ENCODE peak calls at places on chromosomes 13 and 19, in four cellular contexts. Q is HCT116, J is H1, G is K562. U is an unnamed sample.
A peak's percentile ranks its signal among the peaks of the same experiment; 100 is the strongest.

GRCh38 chr19:17873661-17874422 is 2.1 kb downstream of the SLC5A5 start:
- DNase-seq in Q (peak; percentile 48), J (peak; percentile 91), G (peak; percentile 98), U (no peak)

GRCh38 chr13:103255587-103256301 is 189.5 kb upstream of the SLC10A2 start:
- DNase-seq in Q (no peak), J (no peak), G (no peak), U (no peak)

GRCh38 chr13:102799544-102800144 is 725 bp downstream of the BIVM start:
- DNase-seq in Q (no peak), J (no peak), G (peak; percentile 37), U (no peak)

GRCh38 chr19:14395710-14396338 is 14.6 kb downstream of the ADGRE5 start:
- DNase-seq in Q (no peak), J (no peak), G (no peak), U (no peak)

GRCh38 chr13:51801631-51802099 is 2.3 kb downstream of the DHRS12 start:
- DNase-seq in Q (no peak), J (no peak), G (no peak), U (no peak)

GRCh38 chr13:80334582-80335260 is 6.2 kb downstream of the SPRY2 start:
- DNase-seq in Q (no peak), J (no peak), G (no peak), U (no peak)

GRCh38 chr13:51453308-51453958 is 597 bp upstream of the INTS6 start:
- DNase-seq in Q (no peak), J (no peak), G (peak; percentile 68), U (peak; percentile 90)

GRCh38 chr13:59658736-59659330 is 504.9 kb downstream of the DIAPH3 start:
- DNase-seq in Q (no peak), J (no peak), G (no peak), U (no peak)

GRCh38 chr19:55365922-55366321 is 2.9 kb upstream of the GARIN5B start:
- DNase-seq in Q (no peak), J (no peak), G (no peak), U (no peak)

GRCh38 chr19:6587093-6587820 is 3.7 kb downstream of the CD70 start:
- DNase-seq in Q (no peak), J (peak; percentile 56), G (no peak), U (no peak)

GRCh38 chr19:44093931-44094765 is at the start of gene ZNF224:
- DNase-seq in Q (peak; percentile 82), J (peak; percentile 81), G (peak; percentile 88), U (peak; percentile 88)

GRCh38 chr13:75621147-75621546 is 15.0 kb upstream of the LMO7 start:
- DNase-seq in Q (no peak), J (no peak), G (no peak), U (no peak)

GRCh38 chr19:489418-490196 is 6.7 kb upstream of the MADCAM1 start:
- DNase-seq in Q (no peak), J (peak; percentile 73), G (no peak), U (peak; percentile 45)

GRCh38 chr13:42333613-42334328 is 61.8 kb downstream of the AKAP11 start:
- DNase-seq in Q (no peak), J (peak; percentile 59), G (no peak), U (peak; percentile 16)

DNA sequence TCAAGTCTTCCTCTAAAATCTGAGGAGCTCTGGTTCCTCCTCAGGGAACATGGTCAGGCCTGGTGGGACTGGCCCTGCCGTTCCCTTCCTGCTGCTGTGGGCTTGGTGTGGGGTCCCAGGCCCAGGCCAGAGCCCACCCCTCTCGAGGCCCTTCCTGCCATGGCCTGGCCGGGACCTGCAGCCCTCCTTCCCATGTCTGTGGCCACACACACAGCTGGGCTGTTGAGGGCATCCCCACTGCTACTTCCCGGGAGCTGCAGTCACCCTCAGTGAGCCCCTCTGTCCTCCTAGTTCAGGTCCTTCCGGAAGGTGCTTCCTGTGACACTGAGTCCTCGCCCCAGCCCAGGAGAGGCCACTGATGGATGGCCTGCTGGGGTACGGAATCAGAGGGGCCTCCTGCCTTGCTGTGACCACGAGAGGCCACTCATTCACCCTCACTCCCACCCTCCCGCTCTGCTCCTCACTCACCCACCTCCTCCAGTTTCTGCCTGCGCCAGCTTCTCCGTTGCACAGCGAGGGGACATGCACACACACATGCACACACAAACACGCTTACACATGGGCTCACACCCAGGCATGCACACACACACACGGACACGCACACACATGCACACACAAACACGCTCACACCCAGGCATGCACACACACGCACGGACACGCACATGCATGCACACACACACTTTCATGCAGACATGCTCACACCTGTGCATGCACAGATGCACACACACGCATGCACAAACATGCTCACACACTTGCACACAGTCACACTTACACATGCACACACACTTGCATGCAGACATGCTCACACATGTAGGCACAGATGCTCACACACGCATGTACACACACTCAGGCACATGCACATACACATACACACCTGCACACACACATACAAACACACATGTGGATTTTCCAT is 7.3 kb upstream of the MCF2L start:
- DNase-seq in Q (no peak), J (no peak), G (no peak), U (no peak)
- TF ChIP-seq FOSL1 in Q (no peak), J (no peak), G (no peak), U (no peak)

GRCh38 chr13:67554296-67554695 is 324.2 kb upstream of the PCDH9 start:
- DNase-seq in Q (no peak), J (no peak), G (no peak), U (no peak)

GRCh38 chr13:67557118-67557517 is 327.0 kb upstream of the PCDH9 start:
- DNase-seq in Q (no peak), J (no peak), G (no peak), U (no peak)

GRCh38 chr13:67554746-67555452 is 324.8 kb upstream of the PCDH9 start:
- DNase-seq in Q (no peak), J (no peak), G (no peak), U (no peak)

GRCh38 chr13:67557642-67558241 is 327.6 kb upstream of the PCDH9 start:
- DNase-seq in Q (no peak), J (no peak), G (no peak), U (no peak)
- TF ChIP-seq FOSL1 in Q (no peak), J (no peak), G (no peak), U (no peak)

GRCh38 chr13:48990900-48991299 is 15.2 kb downstream of the FNDC3A start:
- DNase-seq in Q (no peak), J (no peak), G (no peak), U (no peak)

GRCh38 chr13:49000247-49000646 is 24.5 kb downstream of the FNDC3A start:
- DNase-seq in Q (no peak), J (no peak), G (no peak), U (no peak)

GRCh38 chr13:48998893-48999292 is 23.2 kb downstream of the FNDC3A start:
- DNase-seq in Q (no peak), J (no peak), G (no peak), U (no peak)

GRCh38 chr13:48993150-48993549 is 17.4 kb downstream of the FNDC3A start:
- DNase-seq in Q (no peak), J (no peak), G (no peak), U (no peak)

GRCh38 chr13:48994731-48995130 is 19.0 kb downstream of the FNDC3A start:
- DNase-seq in Q (no peak), J (no peak), G (no peak), U (peak; percentile 4)
- TF ChIP-seq FOSL1 in Q (no peak), J (no peak), G (no peak), U (no peak)

DNA sequence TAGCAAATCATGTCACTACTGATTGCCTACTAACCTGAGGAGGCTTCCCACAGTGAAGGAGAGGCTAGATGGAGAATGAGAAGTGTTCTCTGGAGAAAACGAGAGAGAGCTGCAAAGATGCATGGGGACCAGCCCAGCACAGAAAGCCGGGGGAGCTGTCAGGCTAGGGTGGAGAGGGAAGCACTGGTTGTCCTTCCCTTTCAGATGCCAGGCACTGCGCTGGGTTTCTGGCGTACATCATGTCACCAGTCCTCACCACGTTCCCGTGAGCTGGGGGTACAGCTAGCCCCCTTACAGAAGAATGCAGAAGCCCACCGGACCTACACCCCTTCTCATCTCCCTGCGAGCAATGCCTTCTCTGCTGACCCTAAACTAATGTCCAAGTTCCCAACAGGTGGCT is 86.0 kb downstream of the STK24 start:
- DNase-seq in Q (no peak), J (no peak), G (no peak), U (no peak)
- TF ChIP-seq FOSL1 in Q (no peak), J (no peak), G (no peak), U (no peak)

GRCh38 chr13:44757671-44758070 is 181.5 kb upstream of the TSC22D1 start:
- DNase-seq in Q (no peak), J (no peak), G (no peak), U (no peak)

GRCh38 chr13:44759222-44759721 is 183.1 kb upstream of the TSC22D1 start:
- DNase-seq in Q (no peak), J (no peak), G (no peak), U (no peak)

GRCh38 chr13:44759723-44760360 is 183.7 kb upstream of the TSC22D1 start:
- DNase-seq in Q (no peak), J (no peak), G (no peak), U (peak; percentile 21)

GRCh38 chr13:44760434-44760833 is 184.3 kb upstream of the TSC22D1 start:
- DNase-seq in Q (no peak), J (no peak), G (no peak), U (no peak)

DNA sequence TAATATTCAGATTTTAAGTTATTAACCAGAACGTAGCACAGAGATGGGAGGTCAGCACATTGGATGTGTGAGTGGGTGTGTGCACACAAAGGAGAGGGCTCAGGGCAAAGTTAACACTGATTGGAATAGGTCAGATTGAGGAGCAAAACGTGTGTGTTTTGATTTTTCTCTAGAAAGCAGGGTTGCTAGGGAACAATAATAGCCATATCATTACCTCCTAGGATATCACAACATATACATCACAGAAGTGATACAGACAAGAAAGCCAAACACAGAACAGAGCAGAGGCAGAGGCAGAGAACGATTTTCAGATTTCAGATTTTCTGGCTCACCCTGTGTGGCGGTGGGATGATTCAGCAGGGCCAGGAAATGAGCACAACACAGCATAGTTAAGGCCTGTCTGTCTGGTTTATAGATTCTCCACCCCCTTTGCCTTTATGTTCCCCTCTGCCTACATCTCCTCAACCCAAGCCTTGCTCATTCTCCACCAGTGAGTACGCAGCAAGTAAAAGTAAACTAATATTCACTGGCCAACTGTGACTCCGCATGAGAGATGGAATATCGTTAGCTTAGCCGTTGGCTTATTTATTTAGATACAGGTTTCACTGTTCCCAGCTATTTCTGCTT is 182.6 kb upstream of the TSC22D1 start:
- DNase-seq in Q (no peak), J (no peak), G (no peak), U (peak; percentile 22)
- TF ChIP-seq FOSL1 in Q (peak; percentile 34), J (no peak), G (no peak), U (no peak)

GRCh38 chr13:29702912-29703351 is 107.4 kb upstream of the SLC7A1 start:
- DNase-seq in Q (no peak), J (no peak), G (no peak), U (no peak)

GRCh38 chr13:29696606-29697005 is 101.1 kb upstream of the SLC7A1 start:
- DNase-seq in Q (no peak), J (no peak), G (no peak), U (no peak)

GRCh38 chr13:29693297-29693945 is 97.9 kb upstream of the SLC7A1 start:
- DNase-seq in Q (no peak), J (no peak), G (no peak), U (no peak)

GRCh38 chr13:29703421-29703820 is 107.9 kb upstream of the SLC7A1 start:
- DNase-seq in Q (no peak), J (no peak), G (no peak), U (no peak)

GRCh38 chr13:29698106-29698505 is 102.6 kb upstream of the SLC7A1 start:
- DNase-seq in Q (no peak), J (no peak), G (no peak), U (no peak)
- TF ChIP-seq FOSL1 in Q (no peak), J (no peak), G (no peak), U (no peak)